ENCODE peak calls at places on chromosome 18, in seven cellular contexts. Y is K562; S is natural killer cell; X is HCT116; L is sciatic nerve; V is left lung; P is activated T-cell treated with anti-CD3 and anti-CD28 coated beads, Interleukin-2, amount 50 U/mL, for 4 hours. Z is an unnamed sample.
A peak's percentile ranks its signal among the peaks of the same experiment; 100 is the strongest.

GRCh38 chr18:4250141-4250540 is 205.0 kb downstream of the DLGAP1 start:
- ATAC-seq in Y (no peak), S (no peak), X (no peak), L (no peak), V (no peak), P (no peak), Z (no peak)

GRCh38 chr18:75053028-75053624 is 155.8 kb downstream of the PTGR3 start:
- ATAC-seq in Y (no peak), S (no peak), X (no peak), L (no peak), V (peak; percentile 87), P (no peak), Z (no peak)

GRCh38 chr18:48781990-48782368 is 168.8 kb downstream of the SMAD7 start:
- ATAC-seq in Y (no peak), S (no peak), X (no peak), L (no peak), V (no peak), P (no peak), Z (no peak)

GRCh38 chr18:71503222-71503621 is 1040.9 kb downstream of the CBLN2 start:
- ATAC-seq in Y (no peak), S (no peak), X (no peak), L (no peak), V (no peak), P (no peak), Z (no peak)

GRCh38 chr18:54357082-54357659 is 487 bp downstream of the STARD6 start:
- ATAC-seq in Y (peak; percentile 58), S (no peak), X (no peak), L (peak; percentile 45), V (no peak), P (no peak), Z (peak; percentile 58)

GRCh38 chr18:32771169-32771751 is 1.6 kb downstream of the KLHL14 start:
- ATAC-seq in Y (peak; percentile 41), S (no peak), X (no peak), L (peak; percentile 37), V (peak; percentile 50), P (peak; percentile 31), Z (no peak)

GRCh38 chr18:40974448-40974847 is 980.6 kb upstream of the PIK3C3 start:
- ATAC-seq in Y (no peak), S (no peak), X (no peak), L (no peak), V (no peak), P (no peak), Z (no peak)

GRCh38 chr18:67425724-67426123 is 90.8 kb downstream of the DSEL start:
- ATAC-seq in Y (no peak), S (no peak), X (no peak), L (no peak), V (no peak), P (peak; percentile 93), Z (peak; percentile 97)

GRCh38 chr18:3624818-3625716 is 175.1 kb downstream of the TGIF1 start:
- ATAC-seq in Y (peak; percentile 63), S (peak; percentile 67), X (peak; percentile 41), L (peak; percentile 62), V (peak; percentile 72), P (peak; percentile 94), Z (peak; percentile 88)

GRCh38 chr18:37182340-37183135 is 353.6 kb downstream of the KIAA1328 start:
- ATAC-seq in Y (no peak), S (no peak), X (no peak), L (no peak), V (no peak), P (no peak), Z (no peak)

GRCh38 chr18:32760391-32760790 is 12.4 kb downstream of the KLHL14 start:
- ATAC-seq in Y (no peak), S (no peak), X (no peak), L (no peak), V (no peak), P (no peak), Z (no peak)

GRCh38 chr18:79465392-79465991 is 69.8 kb downstream of the NFATC1 start:
- ATAC-seq in Y (no peak), S (no peak), X (peak; percentile 80), L (peak; percentile 72), V (peak; percentile 67), P (peak; percentile 36), Z (no peak)

GRCh38 chr18:10660485-10660884 is 134.7 kb downstream of the NAPG start:
- ATAC-seq in Y (no peak), S (no peak), X (no peak), L (peak; percentile 95), V (peak; percentile 77), P (no peak), Z (no peak)

GRCh38 chr18:73733806-73734314 is 413.8 kb downstream of the FBXO15 start:
- ATAC-seq in Y (no peak), S (no peak), X (no peak), L (no peak), V (no peak), P (no peak), Z (no peak)

GRCh38 chr18:56148373-56148772 is 490.0 kb downstream of the TXNL1 start:
- ATAC-seq in Y (no peak), S (no peak), X (no peak), L (no peak), V (no peak), P (no peak), Z (no peak)

GRCh38 chr18:13998571-13998970 is 83.2 kb upstream of the MC2R start:
- ATAC-seq in Y (no peak), S (no peak), X (no peak), L (no peak), V (no peak), P (no peak), Z (no peak)

GRCh38 chr18:58953627-58954026 is 89.0 kb downstream of the ZNF532 start:
- ATAC-seq in Y (no peak), S (no peak), X (no peak), L (no peak), V (peak; percentile 34), P (no peak), Z (no peak)

GRCh38 chr18:22344908-22345670 is 72.6 kb downstream of the CTAGE1 start:
- ATAC-seq in Y (no peak), S (peak; percentile 84), X (no peak), L (peak; percentile 58), V (no peak), P (no peak), Z (peak; percentile 37)

GRCh38 chr18:24075731-24076130 is 61.2 kb downstream of the TTC39C start:
- ATAC-seq in Y (no peak), S (peak; percentile 9), X (peak; percentile 43), L (peak; percentile 21), V (no peak), P (peak; percentile 3), Z (no peak)

GRCh38 chr18:950026-950631 is 45.5 kb downstream of the ADCYAP1 start:
- ATAC-seq in Y (peak; percentile 79), S (no peak), X (peak; percentile 40), L (no peak), V (peak; percentile 13), P (no peak), Z (no peak)

GRCh38 chr18:6476880-6477279 is 62.2 kb upstream of the L3MBTL4 start:
- ATAC-seq in Y (no peak), S (no peak), X (no peak), L (no peak), V (no peak), P (no peak), Z (no peak)

GRCh38 chr18:3058328-3059191 is 45.6 kb upstream of the LPIN2 start:
- ATAC-seq in Y (no peak), S (peak; percentile 63), X (no peak), L (no peak), V (no peak), P (no peak), Z (peak; percentile 47)

GRCh38 chr18:77080283-77080682 is 52.3 kb downstream of the MBP start:
- ATAC-seq in Y (no peak), S (peak; percentile 88), X (no peak), L (peak; percentile 26), V (no peak), P (peak; percentile 36), Z (peak; percentile 51)

GRCh38 chr18:35089918-35090550 is 48.8 kb downstream of the MAPRE2 start:
- ATAC-seq in Y (no peak), S (no peak), X (no peak), L (no peak), V (no peak), P (no peak), Z (no peak)

GRCh38 chr18:56267334-56267733 is 371.1 kb downstream of the TXNL1 start:
- ATAC-seq in Y (no peak), S (no peak), X (no peak), L (no peak), V (no peak), P (no peak), Z (no peak)

GRCh38 chr18:4510709-4511108 is 55.6 kb upstream of the DLGAP1 start:
- ATAC-seq in Y (no peak), S (no peak), X (no peak), L (peak; percentile 94), V (peak; percentile 53), P (no peak), Z (peak; percentile 18)

GRCh38 chr18:36702398-36703010 is 126.3 kb downstream of the TPGS2 start:
- ATAC-seq in Y (no peak), S (no peak), X (no peak), L (peak; percentile 85), V (peak; percentile 30), P (no peak), Z (no peak)

GRCh38 chr18:8807502-8807833 is 102.1 kb downstream of the MTCL1 start:
- ATAC-seq in Y (no peak), S (peak; percentile 35), X (no peak), L (no peak), V (no peak), P (no peak), Z (no peak)

GRCh38 chr18:8496186-8496585 is 113.1 kb upstream of the RAB12 start:
- ATAC-seq in Y (no peak), S (no peak), X (no peak), L (no peak), V (peak; percentile 37), P (no peak), Z (no peak)